ENCODE peak calls at places on chromosomes 11 and 22, in four cellular contexts. T, Q, D and K are unnamed samples.

GRCh38 chr11:128667873-128668272 is 26.0 kb upstream of the FLI1 start:
- DNase-seq in Q (no peak), T (no peak), D (no peak), K (no peak)

GRCh38 chr11:31045335-31045734 is 324.2 kb downstream of the DCDC1 start:
- DNase-seq in D (no peak), Q (no peak), T (no peak), K (no peak)

GRCh38 chr11:94526645-94527438 is 14.6 kb downstream of the C11orf97 start:
- DNase-seq in Q (no peak), T (no peak), D (no peak), K (no peak)

GRCh38 chr22:29606320-29606719 is 2.9 kb downstream of the NF2 start:
- DNase-seq in T (no peak), Q (no peak), D (no peak), K (no peak)

GRCh38 chr22:20109411-20110358 is 6.2 kb upstream of the RANBP1 start:
- DNase-seq in D (no peak), Q (no peak), T (no peak), K (no peak)

GRCh38 chr22:45159652-45160462 is 3.9 kb upstream of the NUP50 start:
- DNase-seq in T (no peak), Q (no peak), D (peak; percentile 74), K (no peak)

GRCh38 chr11:57641011-57641410 is 8.7 kb downstream of the YPEL4 start:
- DNase-seq in D (no peak), T (no peak), Q (peak; percentile 68), K (no peak)

GRCh38 chr11:61113209-61113608 is 10.9 kb downstream of the CD5 start:
- DNase-seq in D (no peak), Q (peak; percentile 46), T (no peak), K (no peak)

GRCh38 chr11:128502736-128503135 is 84.6 kb downstream of the ETS1 start:
- DNase-seq in D (no peak), T (no peak), Q (no peak), K (no peak)

GRCh38 chr11:115132829-115133228 is 371.4 kb downstream of the CADM1 start:
- DNase-seq in T (no peak), Q (no peak), D (no peak), K (no peak)

GRCh38 chr11:59574467-59574866 is 41.1 kb downstream of the OSBP start:
- DNase-seq in T (no peak), Q (no peak), D (no peak), K (no peak)

GRCh38 chr11:14318581-14318981 is 40.4 kb downstream of the RRAS2 start:
- DNase-seq in T (no peak), Q (no peak), D (no peak), K (no peak)

GRCh38 chr11:68206211-68206610 is 6.9 kb downstream of the KMT5B start:
- DNase-seq in Q (no peak), T (no peak), D (no peak), K (no peak)

GRCh38 chr11:68686486-68686885 is 2.1 kb downstream of the GAL start:
- DNase-seq in Q (peak; percentile 53), T (no peak), D (no peak), K (no peak)

GRCh38 chr11:69367211-69367964 is 73.4 kb downstream of the MYEOV start:
- DNase-seq in T (no peak), Q (peak; percentile 56), D (peak; percentile 20), K (peak; percentile 69)

GRCh38 chr11:65640483-65641207 is 2.7 kb downstream of the SIPA1 start:
- DNase-seq in D (peak; percentile 59), Q (no peak), T (peak; percentile 68), K (no peak)

GRCh38 chr11:68855205-68855978 is 13.7 kb upstream of the CPT1A start:
- DNase-seq in Q (no peak), D (no peak), T (peak; percentile 60), K (peak; percentile 43)

GRCh38 chr11:20125927-20126326 is 34.3 kb downstream of the DBX1 start:
- DNase-seq in T (no peak), Q (no peak), D (no peak), K (no peak)

GRCh38 chr11:48006301-48006992 is 26.1 kb downstream of the PTPRJ start:
- DNase-seq in Q (no peak), D (no peak), T (no peak), K (no peak)

GRCh38 chr22:27990451-27990840 is 71.4 kb upstream of the PITPNB start:
- DNase-seq in D (peak; percentile 16), Q (peak; percentile 46), T (no peak), K (peak; percentile 76)

GRCh38 chr22:45072322-45072903 is 62.6 kb upstream of the PHF21B start:
- DNase-seq in D (no peak), T (no peak), Q (no peak), K (no peak)

GRCh38 chr11:72773291-72773690 is 20.6 kb downstream of the STARD10 start:
- DNase-seq in D (no peak), Q (peak; percentile 88), T (no peak), K (no peak)

GRCh38 chr22:49348631-49349030 is 479.0 kb downstream of the BRD1 start:
- DNase-seq in D (no peak), T (no peak), Q (no peak), K (no peak)

GRCh38 chr11:75346912-75347647 is 4.4 kb downstream of the ARRB1 start:
- DNase-seq in T (no peak), D (peak; percentile 55), Q (peak; percentile 82), K (no peak)

GRCh38 chr22:35915477-35916013 is 113.1 kb downstream of the RBFOX2 start:
- DNase-seq in T (no peak), Q (no peak), D (no peak), K (no peak)

GRCh38 chr11:126991596-126991995 is 9.0 kb downstream of the KIRREL3 start:
- DNase-seq in D (no peak), Q (no peak), T (no peak), K (no peak)

GRCh38 chr11:120221115-120221752 is 10.4 kb downstream of the OAF start:
- DNase-seq in Q (no peak), T (no peak), D (peak; percentile 75), K (no peak)

GRCh38 chr11:112082729-112083128 is 3.8 kb downstream of the TIMM8B start:
- DNase-seq in D (no peak), T (peak; percentile 11), Q (no peak), K (no peak)

GRCh38 chr11:2810401-2811205 is 75.0 kb downstream of the CDKN1C start:
- DNase-seq in Q (no peak), T (no peak), D (no peak), K (no peak)

GRCh38 chr11:7671807-7672206 is 1.5 kb downstream of the CYB5R2 start:
- DNase-seq in Q (no peak), D (no peak), T (no peak), K (no peak)

GRCh38 chr11:57321996-57322880 is 2.5 kb downstream of the TNKS1BP1 start:
- DNase-seq in Q (peak; percentile 97), D (peak; percentile 88), T (peak; percentile 94), K (peak; percentile 93)

DNA sequence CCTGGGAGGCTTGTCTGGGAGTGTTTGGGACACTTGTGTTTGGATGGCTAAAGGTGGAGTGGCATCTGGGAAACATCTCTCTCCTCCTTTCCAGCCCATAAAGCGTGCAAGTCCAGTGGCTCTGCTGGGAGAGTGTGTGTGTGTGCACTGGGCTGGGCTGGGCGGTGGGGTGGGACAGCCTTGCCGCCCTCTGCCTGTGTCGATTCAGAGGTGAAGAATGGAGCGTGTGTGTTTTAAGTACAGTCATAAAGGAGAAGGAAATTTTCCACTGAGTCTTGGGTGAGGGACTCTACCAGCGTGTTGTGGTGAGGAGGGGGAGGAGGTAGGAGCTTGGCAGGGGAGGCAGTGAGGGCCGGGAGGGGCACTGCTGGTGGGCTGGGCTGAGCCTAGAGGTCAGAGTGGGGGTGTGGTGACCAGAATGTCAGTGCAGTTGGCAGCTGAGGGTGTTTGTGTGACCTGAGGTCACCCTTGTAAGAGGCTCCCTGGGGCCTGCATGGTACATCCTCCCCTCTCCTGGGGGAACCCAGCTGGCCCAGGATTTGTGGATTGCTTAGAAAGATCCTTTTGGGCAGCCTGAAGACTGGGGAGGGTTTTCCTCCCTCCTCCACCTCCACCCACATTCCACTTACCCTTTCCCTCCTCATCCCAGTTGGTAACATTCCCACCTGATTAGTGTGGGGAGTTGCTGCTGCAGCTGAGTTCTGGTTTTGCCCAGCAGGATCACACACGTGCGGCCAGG is 1.7 kb downstream of the TIMP3 start:
- DNase-seq in Q (peak; percentile 72), D (no peak), T (no peak), K (no peak)
- H3K4me3 ChIP-seq in Q (peak overlapping the region; percentile 76), D (peak overlapping the region; percentile 69), T (peak overlapping the region; percentile 67), K (peak overlapping the region; percentile 68)

DNA sequence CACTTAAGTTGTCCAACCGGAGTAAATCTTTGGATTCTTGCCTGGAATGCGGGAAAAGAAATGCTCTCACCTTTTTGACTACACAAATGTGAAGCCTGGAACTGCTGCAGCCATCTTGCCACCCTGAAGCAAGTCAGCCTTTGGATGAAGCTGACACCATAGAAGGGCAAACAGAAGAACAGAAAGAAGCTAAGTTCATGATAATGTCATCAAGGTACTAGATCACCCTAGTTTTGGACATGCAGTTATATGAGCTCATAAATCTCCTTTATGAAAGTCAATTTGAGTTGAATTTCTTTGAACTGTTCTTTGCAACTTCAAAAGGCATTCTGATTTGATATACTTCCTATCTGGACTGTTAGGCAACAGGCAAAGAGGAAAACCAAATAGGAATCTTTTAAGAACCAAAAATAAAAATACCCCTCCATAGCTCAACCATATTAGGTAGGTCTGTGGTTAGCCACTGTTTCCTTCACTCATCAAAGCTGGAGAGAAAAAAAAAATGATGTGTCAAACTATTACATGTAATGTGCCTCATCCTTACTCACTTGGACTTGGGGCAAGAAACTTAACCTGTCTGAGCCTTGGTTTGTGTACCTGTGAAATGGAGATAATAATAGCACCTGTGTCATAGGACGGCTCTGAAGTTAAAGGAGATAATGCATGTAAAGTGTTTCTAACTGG is 91.9 kb downstream of the WT1 start:
- DNase-seq in T (no peak), D (no peak), Q (no peak), K (no peak)
- TF ChIP-seq POLR2A in T (no peak), D (no peak), Q (no peak), K (no peak)

DNA sequence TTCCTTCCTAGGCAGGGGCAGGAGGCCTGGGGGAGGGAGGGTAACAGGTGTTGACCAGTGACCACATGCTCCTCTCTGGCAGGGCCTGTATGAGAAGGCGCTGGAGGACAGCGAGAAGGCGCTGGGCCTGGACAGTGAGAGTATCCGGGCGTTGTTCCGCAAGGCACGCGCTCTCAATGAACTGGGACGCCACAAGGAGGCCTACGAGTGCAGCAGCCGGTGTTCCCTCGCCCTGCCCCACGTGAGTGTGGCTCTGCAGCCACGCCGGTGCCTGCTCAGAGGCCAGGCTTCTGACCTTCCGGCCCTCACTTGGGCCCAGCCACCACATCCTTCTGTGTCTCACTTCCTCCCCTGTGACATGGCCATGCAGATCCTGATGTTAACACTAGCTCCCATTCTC is 25.8 kb downstream of the ZC3H7B start:
- DNase-seq in D (no peak), Q (no peak), T (no peak), K (no peak)
- TF ChIP-seq CTCF in D (no peak), Q (no peak), T (no peak), K (no peak)

GRCh38 chr11:46876471-46876870 is 30.4 kb upstream of the CKAP5 start:
- DNase-seq in Q (peak; percentile 34), T (no peak), D (no peak), K (no peak)

GRCh38 chr11:46879056-46879585 is 33.0 kb upstream of the CKAP5 start:
- DNase-seq in T (no peak), Q (no peak), D (no peak), K (no peak)

GRCh38 chr11:46874586-46874985 is 28.5 kb upstream of the CKAP5 start:
- DNase-seq in Q (no peak), D (no peak), T (no peak), K (no peak)

DNA sequence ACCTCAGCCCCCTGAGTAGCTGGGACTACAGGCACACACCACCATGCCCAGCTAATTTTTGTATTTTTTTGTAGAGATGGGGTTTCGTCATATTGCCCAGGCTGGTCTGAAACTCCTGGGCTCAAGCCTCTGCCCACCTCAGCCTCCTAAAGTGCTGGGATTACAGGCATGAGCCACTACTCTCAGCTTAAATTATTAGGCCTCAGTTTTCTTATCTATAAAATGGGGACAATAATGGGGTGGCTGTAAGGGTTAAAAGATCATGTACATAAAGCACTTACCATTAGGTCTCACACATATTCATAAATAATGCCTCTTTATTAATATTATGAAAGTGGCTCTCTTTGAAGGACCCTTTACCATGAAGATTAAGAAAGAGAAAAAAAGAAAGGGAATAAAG is 31.5 kb upstream of the CKAP5 start:
- DNase-seq in T (no peak), Q (no peak), D (no peak), K (no peak)
- H3K4me3 ChIP-seq in T (no peak overlapping the region), Q (no peak overlapping the region), D (no peak overlapping the region), K (no peak overlapping the region)